ENCODE peak calls at places on chromosomes 12 and 14, in four cellular contexts. Y is K562, F is HCT116, S is GM12878. V is an unnamed sample.

GRCh38 chr12:123942277-123942653 is 30.4 kb downstream of the CCDC92 start:
- DNase-seq in F (no peak), Y (no peak), S (no peak), V (no peak)

GRCh38 chr14:33836203-33836894 is 114.5 kb downstream of the EGLN3 start:
- DNase-seq in Y (peak), F (no peak), S (no peak), V (no peak)

GRCh38 chr12:990649-991349 is at the start of gene ERC1:
- DNase-seq in Y (peak), F (peak), S (no peak), V (no peak)

GRCh38 chr12:69161835-69162234 is 77.5 kb upstream of the CPSF6 start:
- DNase-seq in S (peak), F (no peak), Y (no peak), V (no peak)

GRCh38 chr14:22613091-22613695 is 15.1 kb downstream of the ABHD4 start:
- DNase-seq in Y (no peak), F (no peak), S (no peak), V (no peak)

GRCh38 chr14:63650336-63650952 is 8.8 kb upstream of the WDR89 start:
- DNase-seq in S (peak), Y (no peak), F (no peak), V (no peak)

GRCh38 chr12:111154180-111154579 is 214.7 kb downstream of the PHETA1 start:
- DNase-seq in F (no peak), Y (no peak), S (no peak), V (no peak)

GRCh38 chr12:95533985-95534384 is 17.3 kb downstream of the USP44 start:
- DNase-seq in S (no peak), Y (no peak), F (no peak), V (no peak)

GRCh38 chr12:20492251-20492728 is 124.0 kb downstream of the PDE3A start:
- DNase-seq in Y (no peak), S (peak), F (peak), V (no peak)

GRCh38 chr12:1758887-1759286 is 61.5 kb upstream of the LRTM2 start:
- DNase-seq in S (no peak), F (no peak), Y (no peak), V (no peak)

GRCh38 chr12:112539221-112539620 is 120.5 kb downstream of the PTPN11 start:
- DNase-seq in Y (peak), S (no peak), F (no peak), V (no peak)

GRCh38 chr14:54085841-54086240 is 129.2 kb upstream of the BMP4 start:
- DNase-seq in S (no peak), Y (no peak), F (no peak), V (no peak)
- TF ChIP-seq EGR1 in S (no peak), Y (no peak), F (no peak), V (no peak)

GRCh38 chr14:50351016-50351415 is 38.9 kb downstream of the DMAC2L start:
- DNase-seq in S (no peak), Y (no peak), F (no peak), V (no peak)
- TF ChIP-seq EGR1 in S (no peak), Y (no peak), F (no peak), V (no peak)

GRCh38 chr12:97555547-97556200 is 93.1 kb downstream of the RMST start:
- DNase-seq in S (no peak), F (no peak), Y (no peak), V (no peak)
- TF ChIP-seq EGR1 in S (no peak), F (no peak), Y (no peak), V (no peak)

GRCh38 chr14:61553730-61554641 is 141.3 kb upstream of the HIF1A start:
- DNase-seq in F (no peak), Y (no peak), S (no peak), V (no peak)
- TF ChIP-seq EGR1 in F (no peak), Y (no peak), S (no peak), V (no peak)

GRCh38 chr12:53495903-53496751 is 3.1 kb downstream of the MAP3K12 start:
- DNase-seq in S (peak), F (no peak), Y (peak), V (no peak)

GRCh38 chr12:53496752-53497032 is 2.6 kb downstream of the MAP3K12 start:
- DNase-seq in S (no peak), F (no peak), Y (no peak), V (no peak)

GRCh38 chr12:53492830-53493609 is 6.2 kb downstream of the MAP3K12 start:
- DNase-seq in F (peak), Y (peak), S (peak), V (peak)

GRCh38 chr12:53492188-53492587 is 7.1 kb downstream of the MAP3K12 start:
- DNase-seq in S (no peak), F (no peak), Y (no peak), V (peak)

DNA sequence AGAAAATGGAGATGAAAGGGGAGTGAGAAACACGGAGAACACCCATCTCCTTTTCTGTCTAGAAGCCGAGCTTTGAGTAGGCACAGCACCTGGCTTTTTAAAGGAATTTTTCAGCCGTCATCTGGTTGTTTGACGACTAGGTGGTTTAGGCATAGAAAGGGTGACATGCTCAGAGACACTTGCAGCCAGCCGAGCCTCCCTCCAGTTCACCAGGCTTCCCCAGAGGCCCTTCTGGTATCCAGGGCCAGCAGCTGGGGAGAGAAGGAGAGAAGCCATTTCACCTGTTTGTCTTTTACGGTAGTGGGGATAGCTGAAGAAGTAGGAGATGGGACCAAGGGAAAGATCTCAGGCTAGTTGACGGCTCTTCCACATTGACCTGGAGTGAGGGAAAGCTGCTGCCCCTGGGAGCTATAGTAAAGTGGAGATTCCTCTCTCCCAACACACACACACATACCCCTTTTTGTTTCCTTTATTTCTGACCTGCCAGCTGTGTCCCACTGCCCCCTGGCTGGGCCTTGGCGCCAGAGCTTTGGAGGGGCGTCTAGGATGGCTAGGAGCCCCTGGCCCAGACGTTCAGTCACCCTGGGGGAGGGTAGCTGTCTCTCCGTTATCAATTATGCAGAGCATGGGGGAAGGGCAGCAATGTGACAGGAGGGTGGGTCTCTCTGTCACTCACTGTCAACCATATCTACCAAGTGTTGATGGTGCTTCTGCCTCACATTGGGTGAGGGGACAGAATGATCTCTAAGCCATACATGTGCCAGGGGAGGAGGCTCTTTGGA is 5.5 kb downstream of the MAP3K12 start:
- DNase-seq in Y (peak), F (no peak), S (no peak), V (no peak)
- TF ChIP-seq EGR1 in Y (no peak), F (no peak), S (no peak), V (no peak)